ENCODE peak calls at places on chromosome 1, in nine cellular contexts. One of them, this sample, is unnamed.

GRCh38 chr1:225434041-225434440 is 6.2 kb upstream of the LBR start:
- DNase-seq in pancreas: no peak
- DNase-seq in stimulated activated CD8-positive, alpha-beta memory T cell treated with anti-CD3 and anti-CD28 coated beads, Interleukin-7, amount 100 ng/mL, for 1 hour: no peak
- DNase-seq in T-helper 2 cell: no peak
- DNase-seq in NCI-H1105: no peak
- DNase-seq in astrocyte of the spinal cord: no peak
- DNase-seq in PC-9: no peak
- DNase-seq in mucosa of descending colon: no peak
- DNase-seq in endothelial cell: no peak
- DNase-seq in this sample: no peak

GRCh38 chr1:39940253-39940652 is 14.7 kb upstream of the MFSD2A start:
- DNase-seq in endothelial cell: no peak
- DNase-seq in T-helper 2 cell: no peak
- DNase-seq in pancreas: no peak
- DNase-seq in stimulated activated CD8-positive, alpha-beta memory T cell treated with anti-CD3 and anti-CD28 coated beads, Interleukin-7, amount 100 ng/mL, for 1 hour: no peak
- DNase-seq in mucosa of descending colon: no peak
- DNase-seq in NCI-H1105: no peak
- DNase-seq in astrocyte of the spinal cord: no peak
- DNase-seq in PC-9: no peak
- DNase-seq in this sample: no peak

GRCh38 chr1:36821386-36821785 is 212.9 kb downstream of the GRIK3 start:
- DNase-seq in stimulated activated CD8-positive, alpha-beta memory T cell treated with anti-CD3 and anti-CD28 coated beads, Interleukin-7, amount 100 ng/mL, for 1 hour: no peak
- DNase-seq in PC-9: no peak
- DNase-seq in astrocyte of the spinal cord: no peak
- DNase-seq in T-helper 2 cell: no peak
- DNase-seq in endothelial cell: no peak
- DNase-seq in NCI-H1105: no peak
- DNase-seq in pancreas: no peak
- DNase-seq in mucosa of descending colon: no peak
- DNase-seq in this sample: no peak

GRCh38 chr1:51624851-51625250 is 8.0 kb downstream of the OSBPL9 start:
- DNase-seq in mucosa of descending colon: no peak
- DNase-seq in T-helper 2 cell: no peak
- DNase-seq in astrocyte of the spinal cord: no peak
- DNase-seq in PC-9: no peak
- DNase-seq in pancreas: no peak
- DNase-seq in endothelial cell: no peak
- DNase-seq in stimulated activated CD8-positive, alpha-beta memory T cell treated with anti-CD3 and anti-CD28 coated beads, Interleukin-7, amount 100 ng/mL, for 1 hour: no peak
- DNase-seq in NCI-H1105: no peak
- DNase-seq in this sample: no peak

GRCh38 chr1:150609726-150610125 is 19.7 kb downstream of the ENSA start:
- DNase-seq in T-helper 2 cell: no peak
- DNase-seq in mucosa of descending colon: no peak
- DNase-seq in pancreas: no peak
- DNase-seq in endothelial cell: no peak
- DNase-seq in astrocyte of the spinal cord: peak
- DNase-seq in stimulated activated CD8-positive, alpha-beta memory T cell treated with anti-CD3 and anti-CD28 coated beads, Interleukin-7, amount 100 ng/mL, for 1 hour: no peak
- DNase-seq in NCI-H1105: no peak
- DNase-seq in PC-9: no peak
- DNase-seq in this sample: no peak

GRCh38 chr1:57067863-57068262 is 102.0 kb upstream of the C8B start:
- DNase-seq in PC-9: no peak
- DNase-seq in mucosa of descending colon: no peak
- DNase-seq in astrocyte of the spinal cord: peak
- DNase-seq in endothelial cell: no peak
- DNase-seq in pancreas: peak
- DNase-seq in stimulated activated CD8-positive, alpha-beta memory T cell treated with anti-CD3 and anti-CD28 coated beads, Interleukin-7, amount 100 ng/mL, for 1 hour: no peak
- DNase-seq in T-helper 2 cell: no peak
- DNase-seq in NCI-H1105: peak
- DNase-seq in this sample: no peak

GRCh38 chr1:110243581-110243980 is 33.5 kb downstream of the KCNC4 start:
- DNase-seq in PC-9: no peak
- DNase-seq in T-helper 2 cell: no peak
- DNase-seq in mucosa of descending colon: peak
- DNase-seq in astrocyte of the spinal cord: no peak
- DNase-seq in pancreas: no peak
- DNase-seq in NCI-H1105: no peak
- DNase-seq in stimulated activated CD8-positive, alpha-beta memory T cell treated with anti-CD3 and anti-CD28 coated beads, Interleukin-7, amount 100 ng/mL, for 1 hour: no peak
- DNase-seq in endothelial cell: no peak
- DNase-seq in this sample: no peak

GRCh38 chr1:90839323-90839722 is 122.2 kb upstream of the BARHL2 start:
- DNase-seq in PC-9: no peak
- DNase-seq in stimulated activated CD8-positive, alpha-beta memory T cell treated with anti-CD3 and anti-CD28 coated beads, Interleukin-7, amount 100 ng/mL, for 1 hour: no peak
- DNase-seq in astrocyte of the spinal cord: no peak
- DNase-seq in mucosa of descending colon: no peak
- DNase-seq in T-helper 2 cell: no peak
- DNase-seq in NCI-H1105: no peak
- DNase-seq in pancreas: no peak
- DNase-seq in endothelial cell: no peak
- DNase-seq in this sample: no peak

GRCh38 chr1:234711400-234711799 is 101.4 kb upstream of the IRF2BP2 start:
- DNase-seq in pancreas: no peak
- DNase-seq in astrocyte of the spinal cord: no peak
- DNase-seq in mucosa of descending colon: no peak
- DNase-seq in endothelial cell: no peak
- DNase-seq in PC-9: no peak
- DNase-seq in NCI-H1105: no peak
- DNase-seq in T-helper 2 cell: no peak
- DNase-seq in stimulated activated CD8-positive, alpha-beta memory T cell treated with anti-CD3 and anti-CD28 coated beads, Interleukin-7, amount 100 ng/mL, for 1 hour: no peak
- DNase-seq in this sample: no peak

GRCh38 chr1:58809327-58810040 is 25.6 kb upstream of the JUN start:
- DNase-seq in endothelial cell: no peak
- DNase-seq in mucosa of descending colon: no peak
- DNase-seq in astrocyte of the spinal cord: peak
- DNase-seq in pancreas: no peak
- DNase-seq in PC-9: no peak
- DNase-seq in stimulated activated CD8-positive, alpha-beta memory T cell treated with anti-CD3 and anti-CD28 coated beads, Interleukin-7, amount 100 ng/mL, for 1 hour: no peak
- DNase-seq in T-helper 2 cell: no peak
- DNase-seq in NCI-H1105: no peak
- DNase-seq in this sample: no peak

GRCh38 chr1:66335859-66336640 is 197.9 kb upstream of the SGIP1 start:
- DNase-seq in astrocyte of the spinal cord: peak
- DNase-seq in NCI-H1105: no peak
- DNase-seq in endothelial cell: peak
- DNase-seq in stimulated activated CD8-positive, alpha-beta memory T cell treated with anti-CD3 and anti-CD28 coated beads, Interleukin-7, amount 100 ng/mL, for 1 hour: peak
- DNase-seq in PC-9: no peak
- DNase-seq in pancreas: no peak
- DNase-seq in T-helper 2 cell: peak
- DNase-seq in mucosa of descending colon: peak
- DNase-seq in this sample: no peak

GRCh38 chr1:13513063-13513884 is 529 bp downstream of the LRRC38 start:
- DNase-seq in astrocyte of the spinal cord: no peak
- DNase-seq in PC-9: no peak
- DNase-seq in T-helper 2 cell: no peak
- DNase-seq in stimulated activated CD8-positive, alpha-beta memory T cell treated with anti-CD3 and anti-CD28 coated beads, Interleukin-7, amount 100 ng/mL, for 1 hour: no peak
- DNase-seq in NCI-H1105: no peak
- DNase-seq in mucosa of descending colon: no peak
- DNase-seq in endothelial cell: no peak
- DNase-seq in pancreas: no peak
- DNase-seq in this sample: no peak

GRCh38 chr1:16318544-16318943 is 33.7 kb downstream of the FBXO42 start:
- DNase-seq in NCI-H1105: no peak
- DNase-seq in mucosa of descending colon: peak
- DNase-seq in PC-9: no peak
- DNase-seq in T-helper 2 cell: no peak
- DNase-seq in stimulated activated CD8-positive, alpha-beta memory T cell treated with anti-CD3 and anti-CD28 coated beads, Interleukin-7, amount 100 ng/mL, for 1 hour: no peak
- DNase-seq in astrocyte of the spinal cord: no peak
- DNase-seq in endothelial cell: no peak
- DNase-seq in pancreas: no peak
- DNase-seq in this sample: no peak

GRCh38 chr1:168112673-168113305 is 23.9 kb downstream of the GPR161 start:
- DNase-seq in mucosa of descending colon: no peak
- DNase-seq in pancreas: peak
- DNase-seq in endothelial cell: no peak
- DNase-seq in PC-9: peak
- DNase-seq in astrocyte of the spinal cord: peak
- DNase-seq in stimulated activated CD8-positive, alpha-beta memory T cell treated with anti-CD3 and anti-CD28 coated beads, Interleukin-7, amount 100 ng/mL, for 1 hour: no peak
- DNase-seq in NCI-H1105: peak
- DNase-seq in T-helper 2 cell: no peak
- DNase-seq in this sample: no peak